ENCODE peak calls at places on chromosomes 6 and 20, in seven cellular contexts. W, T, S, R, P, N and C are unnamed samples.

GRCh38 chr6:26304213-26305096 is 60.5 kb upstream of the BTN3A2 start:
- DNase-seq in W (no peak), T (peak), S (peak), R (no peak), P (peak), N (peak), C (peak)

GRCh38 chr20:57474816-57475215 is 50.1 kb downstream of the CTCFL start:
- DNase-seq in W (no peak), T (no peak), S (no peak), R (no peak), P (no peak), N (no peak), C (no peak)

GRCh38 chr6:156590482-156590881 is 186.7 kb upstream of the ARID1B start:
- DNase-seq in W (no peak), T (no peak), S (no peak), R (no peak), P (no peak), N (no peak), C (no peak)

GRCh38 chr20:38106461-38106860 is 58.6 kb downstream of the TGM2 start:
- DNase-seq in W (no peak), T (no peak), S (no peak), R (no peak), P (no peak), N (no peak), C (no peak)

GRCh38 chr6:129209355-129209754 is 326.4 kb downstream of the LAMA2 start:
- DNase-seq in W (no peak), T (no peak), S (no peak), R (no peak), P (no peak), N (no peak), C (no peak)

GRCh38 chr20:41468994-41469600 is 102.5 kb upstream of the EMILIN3 start:
- DNase-seq in W (no peak), T (no peak), S (no peak), R (no peak), P (no peak), N (no peak), C (no peak)

GRCh38 chr6:150752409-150752808 is 113.1 kb upstream of the MTHFD1L start:
- DNase-seq in W (no peak), T (no peak), S (no peak), R (no peak), P (no peak), N (no peak), C (no peak)

GRCh38 chr6:16723833-16724232 is 37.4 kb downstream of the ATXN1 start:
- DNase-seq in W (peak), T (no peak), S (no peak), R (no peak), P (no peak), N (no peak), C (no peak)

GRCh38 chr20:10280016-10280908 is 61.6 kb downstream of the SNAP25 start:
- DNase-seq in W (no peak), T (no peak), S (no peak), R (no peak), P (no peak), N (no peak), C (no peak)

GRCh38 chr6:16511723-16512584 is 249.3 kb downstream of the ATXN1 start:
- DNase-seq in W (peak), T (no peak), S (peak), R (no peak), P (no peak), N (no peak), C (no peak)

GRCh38 chr20:59385461-59385860 is 85.0 kb downstream of the EDN3 start:
- DNase-seq in W (no peak), T (no peak), S (no peak), R (no peak), P (peak), N (no peak), C (peak)

GRCh38 chr6:138957903-138958302 is 30.1 kb downstream of the REPS1 start:
- DNase-seq in W (no peak), T (no peak), S (no peak), R (no peak), P (no peak), N (peak), C (no peak)

GRCh38 chr6:157563611-157564284 is 182.8 kb downstream of the ZDHHC14 start:
- DNase-seq in W (no peak), T (no peak), S (peak), R (no peak), P (peak), N (no peak), C (no peak)

GRCh38 chr6:32047084-32047478 is 8.9 kb downstream of the CYP21A2 start:
- DNase-seq in W (no peak), T (peak), S (no peak), R (no peak), P (no peak), N (no peak), C (no peak)

GRCh38 chr6:8879334-8879733 is 444.0 kb upstream of the SLC35B3 start:
- DNase-seq in W (no peak), T (no peak), S (no peak), R (no peak), P (no peak), N (no peak), C (no peak)

GRCh38 chr20:59776626-59777320 is 156.7 kb downstream of the SYCP2 start:
- DNase-seq in W (no peak), T (no peak), S (no peak), R (no peak), P (no peak), N (no peak), C (no peak)